ENCODE peak calls at places on chromosomes 7 and 10, in ten cellular contexts. One of them, this sample, is unnamed.

GRCh38 chr7:18317956-18318355 is 177.6 kb upstream of the HDAC9 start:
- DNase-seq in epithelial cell of proximal tubule: no peak
- DNase-seq in brain microvascular endothelial cell: no peak
- DNase-seq in tibial artery: no peak
- DNase-seq in DND-41: no peak
- DNase-seq in cardiac fibroblast: no peak
- DNase-seq in HCT116: no peak
- DNase-seq in ovary: no peak
- DNase-seq in lower leg skin: no peak
- DNase-seq in upper lobe of right lung: no peak
- DNase-seq in this sample: no peak

GRCh38 chr10:3660753-3661152 is 124.3 kb downstream of the KLF6 start:
- DNase-seq in epithelial cell of proximal tubule: no peak
- DNase-seq in brain microvascular endothelial cell: no peak
- DNase-seq in tibial artery: no peak
- DNase-seq in DND-41: no peak
- DNase-seq in cardiac fibroblast: no peak
- DNase-seq in HCT116: no peak
- DNase-seq in ovary: no peak
- DNase-seq in lower leg skin: no peak
- DNase-seq in upper lobe of right lung: no peak
- DNase-seq in this sample: no peak

GRCh38 chr10:44931621-44932337 is 20.6 kb downstream of the TMEM72 start:
- DNase-seq in epithelial cell of proximal tubule: no peak
- DNase-seq in brain microvascular endothelial cell: no peak
- DNase-seq in tibial artery: no peak
- DNase-seq in DND-41: no peak
- DNase-seq in cardiac fibroblast: no peak
- DNase-seq in HCT116: no peak
- DNase-seq in ovary: no peak
- DNase-seq in lower leg skin: no peak
- DNase-seq in upper lobe of right lung: no peak
- DNase-seq in this sample: no peak

GRCh38 chr7:36047254-36047653 is 105.8 kb upstream of the EEPD1 start:
- DNase-seq in epithelial cell of proximal tubule: no peak
- DNase-seq in brain microvascular endothelial cell: no peak
- DNase-seq in tibial artery: no peak
- DNase-seq in DND-41: no peak
- DNase-seq in cardiac fibroblast: peak
- DNase-seq in HCT116: no peak
- DNase-seq in ovary: no peak
- DNase-seq in lower leg skin: no peak
- DNase-seq in upper lobe of right lung: no peak
- DNase-seq in this sample: no peak

GRCh38 chr7:73971701-73972341 is 56.2 kb upstream of the ELN start:
- DNase-seq in epithelial cell of proximal tubule: no peak
- DNase-seq in brain microvascular endothelial cell: no peak
- DNase-seq in tibial artery: no peak
- DNase-seq in DND-41: no peak
- DNase-seq in cardiac fibroblast: no peak
- DNase-seq in HCT116: peak
- DNase-seq in ovary: no peak
- DNase-seq in lower leg skin: peak
- DNase-seq in upper lobe of right lung: peak
- DNase-seq in this sample: no peak

GRCh38 chr7:26199301-26200112 is 1.0 kb downstream of the HNRNPA2B1 start:
- DNase-seq in epithelial cell of proximal tubule: no peak
- DNase-seq in brain microvascular endothelial cell: no peak
- DNase-seq in tibial artery: peak
- DNase-seq in DND-41: peak
- DNase-seq in cardiac fibroblast: peak
- DNase-seq in HCT116: no peak
- DNase-seq in ovary: peak
- DNase-seq in lower leg skin: peak
- DNase-seq in upper lobe of right lung: peak
- DNase-seq in this sample: peak

GRCh38 chr7:107865956-107866775 is 24.8 kb upstream of the DLD start:
- DNase-seq in epithelial cell of proximal tubule: no peak
- DNase-seq in brain microvascular endothelial cell: no peak
- DNase-seq in tibial artery: no peak
- DNase-seq in DND-41: no peak
- DNase-seq in cardiac fibroblast: peak
- DNase-seq in HCT116: no peak
- DNase-seq in ovary: no peak
- DNase-seq in lower leg skin: no peak
- DNase-seq in upper lobe of right lung: no peak
- DNase-seq in this sample: no peak

GRCh38 chr10:133079836-133080682 is 7.7 kb upstream of the ADGRA1 start:
- DNase-seq in epithelial cell of proximal tubule: no peak
- DNase-seq in brain microvascular endothelial cell: no peak
- DNase-seq in tibial artery: no peak
- DNase-seq in DND-41: peak
- DNase-seq in cardiac fibroblast: no peak
- DNase-seq in HCT116: no peak
- DNase-seq in ovary: no peak
- DNase-seq in lower leg skin: no peak
- DNase-seq in upper lobe of right lung: no peak
- DNase-seq in this sample: no peak

GRCh38 chr10:22932626-22933370 is 4.9 kb downstream of the ARMC3 start:
- DNase-seq in epithelial cell of proximal tubule: no peak
- DNase-seq in brain microvascular endothelial cell: no peak
- DNase-seq in tibial artery: peak
- DNase-seq in DND-41: no peak
- DNase-seq in cardiac fibroblast: peak
- DNase-seq in HCT116: no peak
- DNase-seq in ovary: no peak
- DNase-seq in lower leg skin: peak
- DNase-seq in upper lobe of right lung: no peak
- DNase-seq in this sample: no peak
- TF ChIP-seq CTCF in epithelial cell of proximal tubule: no peak
- TF ChIP-seq CTCF in brain microvascular endothelial cell: no peak
- TF ChIP-seq CTCF in tibial artery: peak
- TF ChIP-seq CTCF in DND-41: no peak
- TF ChIP-seq CTCF in cardiac fibroblast: no peak
- TF ChIP-seq CTCF in HCT116: no peak
- TF ChIP-seq CTCF in ovary: no peak
- TF ChIP-seq CTCF in lower leg skin: no peak
- TF ChIP-seq CTCF in upper lobe of right lung: no peak
- TF ChIP-seq CTCF in this sample: no peak

GRCh38 chr7:38659931-38660330 is 28.8 kb upstream of the AMPH start:
- DNase-seq in epithelial cell of proximal tubule: no peak
- DNase-seq in brain microvascular endothelial cell: no peak
- DNase-seq in tibial artery: no peak
- DNase-seq in DND-41: no peak
- DNase-seq in cardiac fibroblast: no peak
- DNase-seq in HCT116: no peak
- DNase-seq in ovary: no peak
- DNase-seq in lower leg skin: no peak
- DNase-seq in upper lobe of right lung: no peak
- DNase-seq in this sample: no peak

GRCh38 chr7:38658916-38659315 is 27.7 kb upstream of the AMPH start:
- DNase-seq in epithelial cell of proximal tubule: no peak
- DNase-seq in brain microvascular endothelial cell: no peak
- DNase-seq in tibial artery: no peak
- DNase-seq in DND-41: no peak
- DNase-seq in cardiac fibroblast: peak
- DNase-seq in HCT116: no peak
- DNase-seq in ovary: no peak
- DNase-seq in lower leg skin: no peak
- DNase-seq in upper lobe of right lung: no peak
- DNase-seq in this sample: no peak

GRCh38 chr7:38656976-38657375 is 25.8 kb upstream of the AMPH start:
- DNase-seq in epithelial cell of proximal tubule: no peak
- DNase-seq in brain microvascular endothelial cell: no peak
- DNase-seq in tibial artery: no peak
- DNase-seq in DND-41: no peak
- DNase-seq in cardiac fibroblast: peak
- DNase-seq in HCT116: no peak
- DNase-seq in ovary: no peak
- DNase-seq in lower leg skin: no peak
- DNase-seq in upper lobe of right lung: no peak
- DNase-seq in this sample: no peak

GRCh38 chr7:38664972-38665371 is 33.8 kb upstream of the AMPH start:
- DNase-seq in epithelial cell of proximal tubule: no peak
- DNase-seq in brain microvascular endothelial cell: no peak
- DNase-seq in tibial artery: no peak
- DNase-seq in DND-41: no peak
- DNase-seq in cardiac fibroblast: no peak
- DNase-seq in HCT116: no peak
- DNase-seq in ovary: no peak
- DNase-seq in lower leg skin: no peak
- DNase-seq in upper lobe of right lung: no peak
- DNase-seq in this sample: no peak

DNA sequence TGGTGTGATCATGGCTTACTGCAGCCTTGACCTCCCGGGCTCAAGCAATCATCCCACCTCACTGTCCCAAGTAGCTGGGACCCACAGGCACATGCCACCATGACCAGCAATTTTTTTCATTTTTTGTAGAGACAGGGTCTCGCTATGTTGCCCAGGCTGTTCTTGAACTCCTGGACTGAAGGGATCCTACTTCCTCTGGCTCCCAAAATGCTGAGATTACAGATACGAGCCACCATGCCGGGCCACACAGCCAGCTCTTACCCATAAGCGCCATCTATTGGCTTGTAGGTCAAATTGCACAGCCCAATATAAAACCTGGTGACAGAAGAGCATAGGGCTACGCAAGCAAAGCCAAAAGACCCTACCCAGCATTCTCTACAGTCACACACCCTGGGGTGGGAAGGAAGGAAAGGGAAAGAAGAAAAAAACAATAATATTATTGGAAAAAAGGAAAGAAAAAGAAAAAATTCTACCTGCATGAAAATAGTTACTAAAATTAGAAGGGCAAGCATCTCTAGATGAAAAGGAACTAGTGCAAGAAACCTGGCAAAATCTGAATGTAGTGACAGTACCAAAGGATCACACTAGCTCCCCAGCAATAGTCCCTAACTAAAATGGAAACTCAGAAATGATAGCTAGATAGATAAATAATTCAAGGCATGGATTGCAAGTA is 29.4 kb upstream of the AMPH start:
- DNase-seq in epithelial cell of proximal tubule: no peak
- DNase-seq in brain microvascular endothelial cell: peak
- DNase-seq in tibial artery: no peak
- DNase-seq in DND-41: peak
- DNase-seq in cardiac fibroblast: peak
- DNase-seq in HCT116: peak
- DNase-seq in ovary: no peak
- DNase-seq in lower leg skin: no peak
- DNase-seq in upper lobe of right lung: no peak
- DNase-seq in this sample: peak
- TF ChIP-seq CTCF in epithelial cell of proximal tubule: peak
- TF ChIP-seq CTCF in brain microvascular endothelial cell: peak
- TF ChIP-seq CTCF in tibial artery: peak
- TF ChIP-seq CTCF in DND-41: peak
- TF ChIP-seq CTCF in cardiac fibroblast: peak
- TF ChIP-seq CTCF in HCT116: peak
- TF ChIP-seq CTCF in ovary: no peak
- TF ChIP-seq CTCF in lower leg skin: no peak
- TF ChIP-seq CTCF in upper lobe of right lung: peak
- TF ChIP-seq CTCF in this sample: peak

DNA sequence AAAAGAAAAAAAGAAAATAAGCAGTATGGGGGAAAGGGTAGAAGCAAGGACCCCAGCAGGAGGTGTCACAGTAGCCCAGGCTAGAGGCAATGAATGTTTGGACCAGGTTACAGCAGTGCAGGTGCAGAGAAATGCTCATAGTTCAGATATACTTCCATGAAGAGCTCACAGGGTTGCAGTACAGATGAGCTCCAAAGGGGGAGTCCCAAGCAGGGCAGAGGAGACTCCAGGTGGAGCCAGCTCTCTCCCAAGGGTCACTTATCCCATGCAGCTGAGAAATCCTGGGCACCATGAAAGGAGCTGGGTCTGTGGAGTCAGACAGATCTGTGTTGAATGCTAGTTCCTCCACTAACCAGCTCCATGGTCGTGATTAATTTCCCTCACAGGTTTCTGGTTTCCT is 174.9 kb downstream of the C7orf25 start:
- DNase-seq in epithelial cell of proximal tubule: no peak
- DNase-seq in brain microvascular endothelial cell: no peak
- DNase-seq in tibial artery: no peak
- DNase-seq in DND-41: no peak
- DNase-seq in cardiac fibroblast: no peak
- DNase-seq in HCT116: no peak
- DNase-seq in ovary: no peak
- DNase-seq in lower leg skin: no peak
- DNase-seq in upper lobe of right lung: no peak
- DNase-seq in this sample: no peak
- TF ChIP-seq CTCF in epithelial cell of proximal tubule: peak
- TF ChIP-seq CTCF in brain microvascular endothelial cell: peak
- TF ChIP-seq CTCF in tibial artery: no peak
- TF ChIP-seq CTCF in DND-41: peak
- TF ChIP-seq CTCF in cardiac fibroblast: no peak
- TF ChIP-seq CTCF in HCT116: peak
- TF ChIP-seq CTCF in ovary: no peak
- TF ChIP-seq CTCF in lower leg skin: no peak
- TF ChIP-seq CTCF in upper lobe of right lung: no peak
- TF ChIP-seq CTCF in this sample: no peak

GRCh38 chr7:22726849-22727792 is at the start of gene IL6:
- DNase-seq in epithelial cell of proximal tubule: peak
- DNase-seq in brain microvascular endothelial cell: peak
- DNase-seq in tibial artery: peak
- DNase-seq in DND-41: peak
- DNase-seq in cardiac fibroblast: peak
- DNase-seq in HCT116: no peak
- DNase-seq in ovary: peak
- DNase-seq in lower leg skin: peak
- DNase-seq in upper lobe of right lung: peak
- DNase-seq in this sample: no peak

GRCh38 chr7:22725585-22725984 is 1.4 kb upstream of the IL6 start:
- DNase-seq in epithelial cell of proximal tubule: no peak
- DNase-seq in brain microvascular endothelial cell: peak
- DNase-seq in tibial artery: no peak
- DNase-seq in DND-41: no peak
- DNase-seq in cardiac fibroblast: peak
- DNase-seq in HCT116: peak
- DNase-seq in ovary: no peak
- DNase-seq in lower leg skin: no peak
- DNase-seq in upper lobe of right lung: no peak
- DNase-seq in this sample: no peak

GRCh38 chr7:22724861-22725260 is 2.1 kb upstream of the IL6 start:
- DNase-seq in epithelial cell of proximal tubule: no peak
- DNase-seq in brain microvascular endothelial cell: no peak
- DNase-seq in tibial artery: no peak
- DNase-seq in DND-41: no peak
- DNase-seq in cardiac fibroblast: no peak
- DNase-seq in HCT116: no peak
- DNase-seq in ovary: no peak
- DNase-seq in lower leg skin: no peak
- DNase-seq in upper lobe of right lung: no peak
- DNase-seq in this sample: no peak

GRCh38 chr7:22728416-22729029 is 1.5 kb downstream of the IL6 start:
- DNase-seq in epithelial cell of proximal tubule: peak
- DNase-seq in brain microvascular endothelial cell: peak
- DNase-seq in tibial artery: no peak
- DNase-seq in DND-41: no peak
- DNase-seq in cardiac fibroblast: peak
- DNase-seq in HCT116: peak
- DNase-seq in ovary: no peak
- DNase-seq in lower leg skin: no peak
- DNase-seq in upper lobe of right lung: no peak
- DNase-seq in this sample: no peak

DNA sequence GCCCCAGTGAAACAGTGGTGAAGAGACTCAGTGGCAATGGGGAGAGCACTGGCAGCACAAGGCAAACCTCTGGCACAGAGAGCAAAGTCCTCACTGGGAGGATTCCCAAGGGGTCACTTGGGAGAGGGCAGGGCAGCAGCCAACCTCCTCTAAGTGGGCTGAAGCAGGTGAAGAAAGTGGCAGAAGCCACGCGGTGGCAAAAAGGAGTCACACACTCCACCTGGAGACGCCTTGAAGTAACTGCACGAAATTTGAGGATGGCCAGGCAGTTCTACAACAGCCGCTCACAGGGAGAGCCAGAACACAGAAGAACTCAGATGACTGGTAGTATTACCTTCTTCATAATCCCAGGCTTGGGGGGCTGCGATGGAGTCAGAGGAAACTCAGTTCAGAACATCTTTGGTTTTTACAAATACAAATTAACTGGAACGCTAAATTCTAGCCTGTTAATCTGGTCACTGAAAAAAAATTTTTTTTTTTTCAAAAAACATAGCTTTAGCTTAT is 603 bp upstream of the IL6 start:
- DNase-seq in epithelial cell of proximal tubule: peak
- DNase-seq in brain microvascular endothelial cell: peak
- DNase-seq in tibial artery: peak
- DNase-seq in DND-41: peak
- DNase-seq in cardiac fibroblast: peak
- DNase-seq in HCT116: peak
- DNase-seq in ovary: peak
- DNase-seq in lower leg skin: peak
- DNase-seq in upper lobe of right lung: peak
- DNase-seq in this sample: no peak
- TF ChIP-seq CTCF in epithelial cell of proximal tubule: peak
- TF ChIP-seq CTCF in brain microvascular endothelial cell: peak
- TF ChIP-seq CTCF in tibial artery: peak
- TF ChIP-seq CTCF in DND-41: peak
- TF ChIP-seq CTCF in cardiac fibroblast: peak
- TF ChIP-seq CTCF in HCT116: peak
- TF ChIP-seq CTCF in ovary: no peak
- TF ChIP-seq CTCF in lower leg skin: no peak
- TF ChIP-seq CTCF in upper lobe of right lung: peak
- TF ChIP-seq CTCF in this sample: peak